ENCODE peak calls at places on chromosomes 4 and X, in five cellular contexts. Q is IMR-90, X is heart left ventricle, P is AG09309, R is PC-3. E is an unnamed sample.

GRCh38 chr4:151692821-151693504 is 67.8 kb downstream of the GATB start:
- DNase-seq in R (no peak), X (no peak), Q (peak; percentile 29), P (no peak), E (no peak)

GRCh38 chr4:2806392-2807355 is 13.8 kb downstream of the SH3BP2 start:
- DNase-seq in R (no peak), P (no peak), X (peak; percentile 82), Q (peak; percentile 55), E (no peak)

GRCh38 chrX:100973411-100973810 is 3.9 kb downstream of the ARL13A start:
- DNase-seq in P (no peak), R (peak; percentile 86), X (no peak), Q (peak; percentile 87), E (no peak)

GRCh38 chr4:1170805-1171305 is 1.5 kb downstream of the SPON2 start:
- DNase-seq in P (no peak), Q (no peak), X (peak; percentile 59), R (no peak), E (no peak)

GRCh38 chr4:152352645-152353116 is 183.2 kb downstream of the FBXW7 start:
- DNase-seq in Q (peak; percentile 97), R (peak; percentile 87), P (peak; percentile 95), X (no peak), E (peak; percentile 75)

GRCh38 chr4:94307231-94307840 is 35.3 kb downstream of the HPGDS start:
- DNase-seq in X (no peak), Q (no peak), P (no peak), R (peak; percentile 32), E (no peak)

GRCh38 chrX:148500428-148501120 is at the start of gene AFF2:
- DNase-seq in R (no peak), Q (no peak), X (peak; percentile 63), P (no peak), E (no peak)

GRCh38 chr4:116598155-116598979 is 487.0 kb downstream of the TRAM1L1 start:
- DNase-seq in X (peak; percentile 30), Q (no peak), R (no peak), P (no peak), E (no peak)

GRCh38 chr4:179662522-179662921 is 2220.3 kb upstream of the AGA start:
- DNase-seq in P (no peak), Q (peak; percentile 52), R (no peak), X (no peak), E (no peak)

GRCh38 chrX:118839334-118839958 is 15.8 kb downstream of the ZCCHC12 start:
- DNase-seq in R (peak; percentile 63), P (no peak), X (peak; percentile 90), Q (peak; percentile 6), E (peak; percentile 53)

GRCh38 chrX:19174401-19175025 is 52.2 kb upstream of the ADGRG2 start:
- DNase-seq in X (no peak), R (peak; percentile 91), Q (peak; percentile 48), P (no peak), E (no peak)

GRCh38 chr4:155745984-155746383 is 12.8 kb upstream of the GUCY1B1 start:
- DNase-seq in P (peak; percentile 39), X (no peak), R (peak; percentile 52), Q (peak; percentile 82), E (no peak)

GRCh38 chr4:3137908-3138307 is 63.4 kb downstream of the HTT start:
- DNase-seq in R (no peak), Q (no peak), P (no peak), X (no peak), E (no peak)

GRCh38 chrX:19350831-19351447 is 7.2 kb downstream of the PDHA1 start:
- DNase-seq in R (no peak), X (no peak), Q (no peak), P (no peak), E (no peak)

GRCh38 chr4:169115897-169116254 is 105.8 kb upstream of the CBR4 start:
- DNase-seq in Q (peak; percentile 99), R (peak; percentile 87), X (no peak), P (peak; percentile 95), E (peak; percentile 69)

GRCh38 chrX:99353412-99353811 is 1056.7 kb downstream of the PCDH19 start:
- DNase-seq in Q (no peak), P (no peak), X (no peak), R (no peak), E (no peak)